ENCODE peak calls at places on chromosomes 16 and 17, in nine cellular contexts. H, C, U, W, J, R, S, Q and E are unnamed samples.

GRCh38 chr17:35244345-35245195 is 1.7 kb downstream of the SLFN5 start:
- DNase-seq in W (peak; percentile 87), Q (peak; percentile 93), J (no peak), C (peak; percentile 69), S (peak; percentile 8), R (peak; percentile 91), H (peak; percentile 80), U (peak; percentile 90), E (peak; percentile 75)

GRCh38 chr17:36943250-36944220 is 5.2 kb upstream of the AATF start:
- DNase-seq in J (no peak), H (no peak), C (no peak), S (no peak), U (no peak), Q (no peak), R (no peak), W (no peak), E (no peak)

GRCh38 chr16:3458278-3458851 is 14.9 kb downstream of the NAA60 start:
- DNase-seq in U (peak; percentile 32), Q (no peak), R (peak; percentile 67), W (no peak), S (no peak), C (no peak), H (peak; percentile 55), J (peak; percentile 7), E (no peak)

GRCh38 chr17:29826045-29826692 is 103.9 kb downstream of the SSH2 start:
- DNase-seq in Q (no peak), S (no peak), U (no peak), J (no peak), C (no peak), W (no peak), H (no peak), R (no peak), E (no peak)

GRCh38 chr17:78883090-78883532 is 19.9 kb downstream of the CEP295NL start:
- DNase-seq in Q (no peak), S (no peak), H (no peak), W (peak; percentile 89), J (no peak), R (peak; percentile 95), C (peak; percentile 62), U (peak; percentile 95), E (no peak)

GRCh38 chr16:57041182-57042156 is 50.9 kb upstream of the CPNE2 start:
- DNase-seq in W (no peak), R (no peak), U (no peak), Q (no peak), S (no peak), C (no peak), J (no peak), H (no peak), E (peak; percentile 78)

GRCh38 chr16:78705694-78706093 is 606.2 kb downstream of the WWOX start:
- DNase-seq in C (no peak), Q (no peak), W (peak; percentile 45), R (no peak), U (no peak), S (no peak), J (peak; percentile 22), H (no peak), E (no peak)

GRCh38 chr16:84414789-84415326 is 46.5 kb downstream of the ATP2C2 start:
- DNase-seq in C (no peak), H (peak; percentile 20), U (no peak), W (no peak), Q (no peak), R (no peak), S (no peak), J (no peak), E (no peak)

GRCh38 chr17:62895650-62896301 is 70.3 kb upstream of the TANC2 start:
- DNase-seq in Q (no peak), J (peak; percentile 42), H (no peak), U (peak; percentile 35), C (no peak), R (peak; percentile 36), S (no peak), W (peak; percentile 11), E (no peak)

GRCh38 chr17:60248618-60249516 is 99.1 kb downstream of the CA4 start:
- DNase-seq in R (no peak), H (no peak), W (no peak), U (no peak), J (no peak), C (no peak), Q (no peak), S (no peak), E (no peak)